ENCODE peak calls at places on chromosomes 7 and 10, in seven cellular contexts. S, G, Z, X, U, Y and M are unnamed samples.

GRCh38 chr10:88194041-88194887 is 330.8 kb downstream of the PTEN start:
- DNase-seq in S (no peak), Y (no peak), G (peak; percentile 32), X (no peak), Z (peak; percentile 26), U (no peak), M (no peak)

GRCh38 chr7:8260871-8261707 is 878 bp downstream of the ICA1 start:
- DNase-seq in Z (no peak), S (peak; percentile 24), X (peak; percentile 44), G (peak; percentile 49), Y (no peak), U (peak; percentile 69), M (no peak)

GRCh38 chr10:30752481-30752881 is 122.9 kb upstream of the LYZL2 start:
- DNase-seq in U (no peak), Y (no peak), X (no peak), S (no peak), Z (no peak), G (no peak), M (no peak)

GRCh38 chr7:141242568-141242967 is 168.7 kb downstream of the TMEM178B start:
- DNase-seq in U (no peak), Z (no peak), Y (no peak), X (no peak), S (no peak), G (no peak), M (no peak)

GRCh38 chr10:26528048-26528447 is 89.9 kb downstream of the APBB1IP start:
- DNase-seq in X (no peak), G (no peak), U (no peak), Z (no peak), S (no peak), Y (no peak), M (no peak)

GRCh38 chr10:15223174-15223573 is 54.7 kb upstream of the NMT2 start:
- DNase-seq in X (no peak), G (no peak), Z (no peak), S (no peak), U (no peak), Y (no peak), M (no peak)

GRCh38 chr10:98331888-98332287 is 63.9 kb upstream of the LOXL4 start:
- DNase-seq in Z (no peak), X (peak; percentile 52), S (no peak), G (no peak), U (no peak), Y (no peak), M (no peak)

GRCh38 chr10:117543245-117543998 is 876 bp downstream of the EMX2 start:
- DNase-seq in Y (no peak), S (no peak), U (no peak), Z (peak; percentile 18), X (no peak), G (no peak), M (peak; percentile 80)

GRCh38 chr10:23035569-23035968 is 59.8 kb upstream of the MSRB2 start:
- DNase-seq in S (no peak), Y (no peak), X (no peak), Z (no peak), U (no peak), G (peak; percentile 4), M (no peak)

GRCh38 chr10:107409517-107409916 is 245.0 kb upstream of the SORCS1 start:
- DNase-seq in Z (peak; percentile 28), U (no peak), Y (no peak), S (no peak), G (peak; percentile 12), X (no peak), M (no peak)
- TF ChIP-seq CTCF in Z (peak; percentile 29), U (no peak), Y (no peak), S (peak; percentile 35), G (peak; percentile 40), X (no peak), M (peak; percentile 25)

GRCh38 chr7:151876899-151877777 is at the start of gene PRKAG2:
- DNase-seq in G (peak; percentile 50), U (peak; percentile 79), Y (peak; percentile 41), Z (peak; percentile 32), X (peak; percentile 80), S (peak; percentile 47), M (no peak)
- TF ChIP-seq CTCF in G (peak; percentile 25), U (no peak), Y (no peak), Z (no peak), X (peak; percentile 12), S (peak; percentile 31), M (no peak)

GRCh38 chr10:46037107-46037900 is 6.9 kb upstream of the NCOA4 start:
- DNase-seq in Z (no peak), U (no peak), Y (no peak), S (no peak), G (no peak), X (no peak), M (no peak)

GRCh38 chr10:46033602-46034011 is 3.2 kb upstream of the NCOA4 start:
- DNase-seq in G (peak; percentile 39), Y (no peak), S (no peak), X (no peak), U (no peak), Z (peak; percentile 68), M (no peak)

GRCh38 chr10:46031648-46032532 is 1.5 kb upstream of the NCOA4 start:
- DNase-seq in U (no peak), G (no peak), Y (no peak), Z (no peak), X (no peak), S (no peak), M (no peak)

GRCh38 chr10:46040004-46040403 is 6.1 kb downstream of the MSMB start:
- DNase-seq in Y (no peak), U (no peak), X (no peak), S (no peak), G (no peak), Z (no peak), M (no peak)

GRCh38 chr10:46035923-46036849 is 5.8 kb upstream of the NCOA4 start:
- DNase-seq in X (no peak), S (no peak), Z (peak; percentile 50), U (no peak), G (no peak), Y (no peak), M (no peak)
- TF ChIP-seq CTCF in X (no peak), S (no peak), Z (peak; percentile 32), U (no peak), G (no peak), Y (no peak), M (no peak)

DNA sequence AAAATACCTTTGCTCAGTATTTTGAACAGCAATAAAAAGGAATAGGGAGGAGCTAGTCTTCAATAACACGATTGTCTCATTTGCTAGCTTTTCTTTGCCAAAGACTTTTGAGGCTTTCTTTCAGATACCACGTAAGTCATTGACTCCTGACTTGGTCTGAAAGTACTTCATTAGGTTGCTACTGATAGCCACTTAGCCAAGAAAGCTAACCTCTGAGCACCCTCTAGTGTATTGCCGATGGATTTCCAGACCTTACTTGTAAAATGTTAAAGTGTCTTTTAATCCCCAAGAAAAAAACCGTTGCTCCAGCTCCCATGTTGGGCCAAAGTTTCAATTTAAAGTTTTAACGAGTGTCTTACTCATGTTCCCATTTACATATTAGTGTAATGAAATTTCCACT is 63.4 kb upstream of the STRIP2 start:
- DNase-seq in G (no peak), Y (no peak), Z (peak; percentile 13), U (no peak), X (no peak), S (no peak), M (no peak)
- TF ChIP-seq CTCF in G (no peak), Y (no peak), Z (no peak), U (no peak), X (no peak), S (no peak), M (no peak)

GRCh38 chr7:101899616-101900015 is 82.2 kb downstream of the CUX1 start:
- DNase-seq in S (no peak), G (no peak), Y (no peak), U (no peak), X (no peak), Z (no peak), M (no peak)

GRCh38 chr7:101902680-101903504 is 85.5 kb downstream of the CUX1 start:
- DNase-seq in G (no peak), S (no peak), X (no peak), Z (peak; percentile 65), U (no peak), Y (no peak), M (no peak)

GRCh38 chr7:101901661-101902491 is 84.5 kb downstream of the CUX1 start:
- DNase-seq in S (no peak), Z (peak; percentile 50), G (no peak), X (no peak), Y (no peak), U (no peak), M (no peak)

GRCh38 chr7:101898019-101898575 is 80.7 kb downstream of the CUX1 start:
- DNase-seq in X (no peak), G (no peak), Y (no peak), S (no peak), U (no peak), Z (no peak), M (no peak)

DNA sequence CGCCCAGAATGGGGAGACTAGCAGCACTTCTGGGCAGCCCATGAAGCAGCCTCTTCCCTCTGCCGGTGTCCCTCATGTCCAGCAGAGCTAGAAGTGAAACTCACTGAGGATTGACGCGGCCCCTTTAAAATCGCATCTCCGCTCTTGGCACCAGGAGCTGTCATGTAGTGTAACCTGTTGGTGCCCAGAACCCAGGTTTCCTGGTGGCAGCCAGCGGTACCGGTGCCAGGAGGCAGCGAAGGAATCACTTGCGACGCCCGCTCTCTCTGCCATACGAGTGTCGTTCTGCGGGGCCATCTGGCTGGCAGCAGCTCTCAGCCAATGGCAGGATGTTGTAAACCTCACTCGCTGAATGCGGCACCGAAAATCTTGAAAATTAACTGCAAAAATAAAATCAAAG is 82.7 kb downstream of the CUX1 start:
- DNase-seq in G (peak; percentile 20), Z (no peak), U (no peak), X (no peak), Y (no peak), S (no peak), M (no peak)
- TF ChIP-seq CTCF in G (no peak), Z (no peak), U (no peak), X (no peak), Y (peak; percentile 44), S (no peak), M (no peak)

GRCh38 chr7:40147371-40148246 is 12.8 kb downstream of the SUGCT start:
- DNase-seq in G (no peak), X (no peak), Y (no peak), U (no peak), Z (peak; percentile 52), S (no peak), M (no peak)
- TF ChIP-seq CTCF in G (no peak), X (no peak), Y (no peak), U (no peak), Z (peak; percentile 14), S (no peak), M (no peak)

DNA sequence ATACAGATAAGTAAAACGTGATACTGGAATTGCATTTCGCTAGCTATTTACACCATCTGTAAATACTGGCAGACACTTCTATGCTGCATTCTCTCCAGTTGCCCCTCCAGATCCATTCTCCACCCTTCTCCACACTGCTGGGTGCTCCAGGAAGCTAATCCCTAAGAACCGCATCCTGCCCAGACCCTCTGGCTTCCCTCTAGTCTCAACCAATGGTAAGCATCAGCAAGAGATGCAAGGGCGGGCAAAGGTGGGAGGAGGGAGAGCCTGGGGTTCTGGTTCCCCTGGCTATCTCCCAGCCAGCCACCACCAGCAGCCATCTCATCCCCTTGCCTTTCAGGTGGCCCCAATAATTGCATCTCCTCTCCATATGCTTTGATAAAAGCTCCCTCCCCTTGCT is 84.4 kb downstream of the AMPH start:
- DNase-seq in G (no peak), Y (no peak), U (no peak), S (no peak), X (no peak), Z (no peak), M (no peak)
- TF ChIP-seq CTCF in G (no peak), Y (no peak), U (no peak), S (no peak), X (no peak), Z (no peak), M (no peak)

GRCh38 chr7:131692131-131692960 is 135.9 kb upstream of the PODXL start:
- DNase-seq in U (no peak), Y (no peak), Z (peak; percentile 29), X (no peak), G (no peak), S (peak; percentile 82), M (peak; percentile 84)
- TF ChIP-seq CTCF in U (peak; percentile 72), Y (peak; percentile 61), Z (peak; percentile 93), X (peak; percentile 68), G (peak; percentile 80), S (peak; percentile 98), M (peak; percentile 98)